ENCODE peak calls at places on chromosomes 16 and 17, in ten cellular contexts. S, W, U, G, P, R, C, X, E and F are unnamed samples.

GRCh38 chr16:88534731-88535141 is 35.5 kb upstream of the ZC3H18 start:
- DNase-seq in U (no peak), C (no peak), S (no peak), P (no peak), W (peak; percentile 79), G (no peak), X (no peak), E (no peak), R (peak; percentile 13), F (no peak)

GRCh38 chr16:64823676-64824075 is 298.2 kb downstream of the CDH11 start:
- DNase-seq in S (no peak), W (no peak), C (no peak), X (no peak), E (no peak), R (no peak), U (no peak), G (no peak), P (no peak), F (no peak)

GRCh38 chr17:81340606-81341346 is 45.7 kb upstream of the SLC38A10 start:
- DNase-seq in X (peak; percentile 61), C (no peak), R (no peak), W (no peak), S (no peak), U (no peak), P (no peak), G (no peak), E (peak; percentile 80), F (no peak)

GRCh38 chr17:78398390-78398789 is 19.9 kb downstream of the PGS1 start:
- DNase-seq in S (no peak), C (no peak), E (no peak), W (no peak), X (no peak), P (no peak), U (no peak), G (no peak), R (no peak), F (no peak)

GRCh38 chr17:79749156-79749815 is 18.5 kb downstream of the ENPP7 start:
- DNase-seq in S (no peak), E (no peak), C (no peak), X (no peak), G (no peak), P (no peak), U (no peak), W (no peak), R (no peak), F (no peak)

GRCh38 chr16:87443031-87443430 is 49.8 kb downstream of the ZCCHC14 start:
- DNase-seq in S (no peak), W (no peak), E (no peak), C (no peak), X (no peak), P (no peak), G (no peak), R (no peak), U (no peak), F (no peak)

GRCh38 chr17:50258647-50259483 is 15.4 kb upstream of the TMEM92 start:
- DNase-seq in E (no peak), X (peak; percentile 38), R (no peak), S (no peak), W (no peak), P (no peak), C (no peak), U (no peak), G (peak; percentile 6), F (no peak)

GRCh38 chr17:1629647-1630310 is 1.1 kb upstream of the SLC43A2 start:
- DNase-seq in R (peak; percentile 82), W (peak; percentile 84), E (peak; percentile 63), S (peak; percentile 66), P (peak; percentile 63), G (peak; percentile 49), C (peak; percentile 70), X (peak; percentile 86), U (peak; percentile 92), F (peak; percentile 35)

GRCh38 chr17:68738044-68738443 is 136.9 kb upstream of the FAM20A start:
- DNase-seq in P (no peak), G (no peak), U (no peak), X (no peak), W (no peak), S (no peak), E (no peak), R (no peak), C (no peak), F (no peak)

GRCh38 chr17:42898147-42898807 is 2.3 kb upstream of the G6PC1 start:
- DNase-seq in E (no peak), S (no peak), G (no peak), U (no peak), X (no peak), W (no peak), C (no peak), P (no peak), R (no peak), F (no peak)

GRCh38 chr16:67326472-67327309 is at the start of the genes KCTD19 and LRRC36:
- DNase-seq in P (peak; percentile 19), X (peak; percentile 62), R (peak; percentile 80), U (peak; percentile 77), C (peak; percentile 35), G (peak; percentile 99), W (peak; percentile 43), E (peak; percentile 39), S (no peak), F (peak; percentile 35)

GRCh38 chr16:88922826-88923410 is 54.1 kb downstream of the CBFA2T3 start:
- DNase-seq in E (no peak), R (no peak), P (no peak), C (no peak), X (no peak), G (no peak), W (no peak), U (no peak), S (no peak), F (no peak)